ENCODE peak calls at places on chromosome 10, in ten cellular contexts. C, S, T, D, K, H, L, J, W and G are unnamed samples.

GRCh38 chr10:131211556-131211955 is 100.0 kb downstream of the TCERG1L start:
- DNase-seq in C (no peak), S (no peak), T (no peak), D (no peak), K (no peak), H (no peak), L (no peak), J (no peak), W (no peak), G (no peak)

GRCh38 chr10:93600861-93601773 is at the start of gene RBP4:
- DNase-seq in C (peak), S (no peak), T (no peak), D (peak), K (no peak), H (no peak), L (no peak), J (no peak), W (no peak), G (no peak)

GRCh38 chr10:114043532-114044250 is at the start of gene ADRB1:
- DNase-seq in C (peak), S (no peak), T (peak), D (peak), K (no peak), H (no peak), L (peak), J (peak), W (peak), G (no peak)

GRCh38 chr10:13371879-13372470 is 23.9 kb upstream of the SEPHS1 start:
- DNase-seq in C (peak), S (no peak), T (peak), D (peak), K (peak), H (peak), L (peak), J (peak), W (peak), G (peak)

GRCh38 chr10:8365935-8366911 is 311.7 kb downstream of the GATA3 start:
- DNase-seq in C (peak), S (peak), T (no peak), D (peak), K (no peak), H (no peak), L (peak), J (no peak), W (no peak), G (no peak)

GRCh38 chr10:84948644-84949043 is 620.3 kb downstream of the CCSER2 start:
- DNase-seq in C (no peak), S (no peak), T (no peak), D (no peak), K (no peak), H (no peak), L (no peak), J (no peak), W (no peak), G (no peak)

GRCh38 chr10:132942101-132942739 is at the start of gene CFAP46:
- DNase-seq in C (peak), S (no peak), T (peak), D (peak), K (no peak), H (no peak), L (no peak), J (peak), W (peak), G (no peak)

GRCh38 chr10:63829020-63829419 is 307.8 kb downstream of the REEP3 start:
- DNase-seq in C (peak), S (no peak), T (no peak), D (no peak), K (no peak), H (no peak), L (no peak), J (no peak), W (no peak), G (no peak)

GRCh38 chr10:84563868-84564267 is 235.5 kb downstream of the CCSER2 start:
- DNase-seq in C (no peak), S (no peak), T (no peak), D (no peak), K (no peak), H (no peak), L (no peak), J (no peak), W (no peak), G (no peak)

GRCh38 chr10:60526024-60526585 is 136.4 kb upstream of the ANK3 start:
- DNase-seq in C (peak), S (no peak), T (no peak), D (no peak), K (no peak), H (no peak), L (no peak), J (no peak), W (no peak), G (no peak)

GRCh38 chr10:74194545-74194944 is 43.5 kb downstream of the ADK start:
- DNase-seq in C (peak), S (no peak), T (no peak), D (peak), K (no peak), H (no peak), L (no peak), J (no peak), W (no peak), G (no peak)

GRCh38 chr10:3452234-3452633 is 279.7 kb upstream of the PITRM1 start:
- DNase-seq in C (peak), S (no peak), T (no peak), D (peak), K (peak), H (no peak), L (peak), J (no peak), W (no peak), G (peak)